ENCODE peak calls at places on chromosome 17, in ten cellular contexts. O is A549, S is right lobe of liver, M is dorsolateral prefrontal cortex, L is heart right ventricle, I is ascending aorta, E is PC-9, W is cardiac muscle cell, X is esophagus squamous epithelium, K is PC-3. F is an unnamed sample.

GRCh38 chr17:30380106-30380420 is 1.3 kb downstream of the CPD start:
- DNase-seq in O (no peak), S (no peak), M (no peak), L (no peak), I (no peak), E (no peak), W (no peak), X (no peak), K (peak), F (no peak)

GRCh38 chr17:58156839-58157803 is 8.9 kb downstream of the OR4D1 start:
- DNase-seq in O (peak), S (no peak), M (peak), L (no peak), I (no peak), E (no peak), W (peak), X (no peak), K (no peak), F (no peak)

GRCh38 chr17:79614248-79614647 is 3.4 kb upstream of the RBFOX3 start:
- DNase-seq in O (no peak), S (no peak), M (no peak), L (no peak), I (no peak), E (no peak), W (no peak), X (no peak), K (no peak), F (no peak)

GRCh38 chr17:79791354-79792123 is 5.3 kb downstream of the CBX8 start:
- DNase-seq in O (no peak), S (no peak), M (no peak), L (no peak), I (no peak), E (no peak), W (no peak), X (no peak), K (no peak), F (no peak)

GRCh38 chr17:79925242-79925957 is 86.2 kb upstream of the CBX4 start:
- DNase-seq in O (peak), S (peak), M (peak), L (peak), I (peak), E (peak), W (no peak), X (no peak), K (peak), F (no peak)

GRCh38 chr17:48439473-48439872 is 9.5 kb upstream of the SKAP1 start:
- DNase-seq in O (no peak), S (no peak), M (no peak), L (no peak), I (no peak), E (no peak), W (no peak), X (no peak), K (no peak), F (no peak)

GRCh38 chr17:58191259-58191896 is 1.1 kb upstream of the EPX start:
- DNase-seq in O (no peak), S (no peak), M (no peak), L (no peak), I (peak), E (no peak), W (no peak), X (no peak), K (no peak), F (no peak)

GRCh38 chr17:80130992-80131391 is 15.9 kb downstream of the EIF4A3 start:
- DNase-seq in O (no peak), S (no peak), M (no peak), L (no peak), I (no peak), E (no peak), W (no peak), X (no peak), K (no peak), F (no peak)

GRCh38 chr17:41624208-41625101 is at the start of gene KRT17:
- DNase-seq in O (no peak), S (no peak), M (peak), L (no peak), I (no peak), E (peak), W (no peak), X (no peak), K (peak), F (no peak)

GRCh38 chr17:9036336-9036735 is 15.0 kb downstream of the NTN1 start:
- DNase-seq in O (no peak), S (no peak), M (no peak), L (no peak), I (peak), E (peak), W (no peak), X (no peak), K (no peak), F (no peak)

GRCh38 chr17:81523139-81524062 is 4.8 kb upstream of the FSCN2 start:
- DNase-seq in O (no peak), S (peak), M (peak), L (no peak), I (peak), E (no peak), W (peak), X (no peak), K (peak), F (no peak)

GRCh38 chr17:75875182-75875939 is 3.0 kb downstream of the TRIM47 start:
- DNase-seq in O (no peak), S (no peak), M (peak), L (no peak), I (peak), E (no peak), W (no peak), X (no peak), K (no peak), F (no peak)

GRCh38 chr17:12041316-12041715 is 20.6 kb downstream of the MAP2K4 start:
- DNase-seq in O (peak), S (no peak), M (no peak), L (no peak), I (no peak), E (no peak), W (no peak), X (no peak), K (peak), F (no peak)

GRCh38 chr17:18248300-18248731 is 10.2 kb downstream of the FLII start:
- DNase-seq in O (peak), S (no peak), M (peak), L (peak), I (no peak), E (peak), W (peak), X (no peak), K (peak), F (no peak)

GRCh38 chr17:74987909-74988711 is 678 bp downstream of the CDR2L start:
- DNase-seq in O (no peak), S (peak), M (peak), L (peak), I (peak), E (peak), W (peak), X (no peak), K (peak), F (peak)

GRCh38 chr17:76612977-76613851 is 27.6 kb upstream of the ST6GALNAC2 start:
- DNase-seq in O (no peak), S (peak), M (no peak), L (no peak), I (peak), E (peak), W (peak), X (no peak), K (no peak), F (no peak)

GRCh38 chr17:17495448-17496188 is 577 bp downstream of the RASD1 start:
- DNase-seq in O (no peak), S (peak), M (no peak), L (no peak), I (no peak), E (no peak), W (peak), X (no peak), K (peak), F (no peak)

GRCh38 chr17:48162305-48162934 is 54.9 kb downstream of the SNX11 start:
- DNase-seq in O (peak), S (no peak), M (no peak), L (no peak), I (no peak), E (no peak), W (no peak), X (no peak), K (no peak), F (no peak)

GRCh38 chr17:61425682-61426481 is 26.2 kb downstream of the TBX2 start:
- DNase-seq in O (no peak), S (no peak), M (no peak), L (no peak), I (no peak), E (peak), W (no peak), X (no peak), K (peak), F (no peak)

GRCh38 chr17:67293251-67294203 is 48.5 kb upstream of the HELZ start:
- DNase-seq in O (peak), S (peak), M (peak), L (peak), I (peak), E (peak), W (peak), X (no peak), K (peak), F (no peak)

GRCh38 chr17:81057777-81058176 is 22.8 kb downstream of the BAIAP2 start:
- DNase-seq in O (no peak), S (no peak), M (no peak), L (no peak), I (no peak), E (no peak), W (no peak), X (no peak), K (no peak), F (no peak)

GRCh38 chr17:64418506-64419339 is 28.1 kb upstream of the PECAM1 start:
- DNase-seq in O (peak), S (no peak), M (no peak), L (no peak), I (peak), E (no peak), W (peak), X (no peak), K (peak), F (no peak)

GRCh38 chr17:15157051-15157450 is 108.1 kb downstream of the PMP22 start:
- DNase-seq in O (no peak), S (no peak), M (no peak), L (no peak), I (no peak), E (no peak), W (no peak), X (no peak), K (no peak), F (no peak)

GRCh38 chr17:35235289-35235688 is 7.6 kb upstream of the SLFN5 start:
- DNase-seq in O (no peak), S (no peak), M (no peak), L (no peak), I (no peak), E (no peak), W (no peak), X (no peak), K (no peak), F (no peak)

GRCh38 chr17:78868391-78868790 is 27.8 kb upstream of the USP36 start:
- DNase-seq in O (no peak), S (no peak), M (no peak), L (no peak), I (no peak), E (no peak), W (no peak), X (no peak), K (no peak), F (no peak)

GRCh38 chr17:79774561-79774975 is 3.4 kb upstream of the CBX2 start:
- DNase-seq in O (no peak), S (no peak), M (no peak), L (no peak), I (no peak), E (no peak), W (no peak), X (no peak), K (no peak), F (no peak)

GRCh38 chr17:81031571-81032550 is 3.1 kb upstream of the BAIAP2 start:
- DNase-seq in O (no peak), S (no peak), M (peak), L (no peak), I (no peak), E (no peak), W (no peak), X (no peak), K (no peak), F (no peak)

DNA sequence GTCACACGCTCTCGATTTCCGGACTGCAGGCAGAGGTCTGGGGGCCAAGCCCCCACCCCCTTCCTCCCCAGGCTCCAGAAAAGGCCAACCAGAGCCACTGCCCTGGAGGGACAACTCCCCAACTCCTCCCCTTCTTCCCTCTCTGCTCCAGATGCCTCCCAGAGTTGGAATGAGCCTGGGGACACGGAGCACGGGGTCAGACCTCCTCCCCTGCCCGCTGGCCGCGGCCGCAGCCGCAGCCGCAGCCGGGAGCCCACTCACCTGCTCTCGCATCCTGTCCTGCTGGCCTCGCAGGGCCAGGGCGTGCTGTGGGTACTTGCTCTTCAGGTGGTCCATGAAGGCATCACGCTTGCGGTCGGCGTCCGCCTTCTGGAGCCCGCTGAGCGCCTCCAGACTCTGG is 27.5 kb downstream of the SRCIN1 start:
- DNase-seq in O (no peak), S (no peak), M (no peak), L (no peak), I (no peak), E (no peak), W (no peak), X (no peak), K (no peak), F (no peak)
- TF ChIP-seq CTCF in O (no peak), S (no peak), M (no peak), L (no peak), I (no peak), E (no peak), W (no peak), X (no peak), K (no peak), F (no peak)

GRCh38 chr17:82751171-82751570 is 694 bp upstream of the TBCD start:
- DNase-seq in O (no peak), S (no peak), M (peak), L (no peak), I (no peak), E (no peak), W (no peak), X (no peak), K (no peak), F (no peak)
- H3K4me3 ChIP-seq in O (peak), S (peak), M (peak), L (peak), I (peak), E (peak), W (peak), X (peak), K (peak), F (peak)

DNA sequence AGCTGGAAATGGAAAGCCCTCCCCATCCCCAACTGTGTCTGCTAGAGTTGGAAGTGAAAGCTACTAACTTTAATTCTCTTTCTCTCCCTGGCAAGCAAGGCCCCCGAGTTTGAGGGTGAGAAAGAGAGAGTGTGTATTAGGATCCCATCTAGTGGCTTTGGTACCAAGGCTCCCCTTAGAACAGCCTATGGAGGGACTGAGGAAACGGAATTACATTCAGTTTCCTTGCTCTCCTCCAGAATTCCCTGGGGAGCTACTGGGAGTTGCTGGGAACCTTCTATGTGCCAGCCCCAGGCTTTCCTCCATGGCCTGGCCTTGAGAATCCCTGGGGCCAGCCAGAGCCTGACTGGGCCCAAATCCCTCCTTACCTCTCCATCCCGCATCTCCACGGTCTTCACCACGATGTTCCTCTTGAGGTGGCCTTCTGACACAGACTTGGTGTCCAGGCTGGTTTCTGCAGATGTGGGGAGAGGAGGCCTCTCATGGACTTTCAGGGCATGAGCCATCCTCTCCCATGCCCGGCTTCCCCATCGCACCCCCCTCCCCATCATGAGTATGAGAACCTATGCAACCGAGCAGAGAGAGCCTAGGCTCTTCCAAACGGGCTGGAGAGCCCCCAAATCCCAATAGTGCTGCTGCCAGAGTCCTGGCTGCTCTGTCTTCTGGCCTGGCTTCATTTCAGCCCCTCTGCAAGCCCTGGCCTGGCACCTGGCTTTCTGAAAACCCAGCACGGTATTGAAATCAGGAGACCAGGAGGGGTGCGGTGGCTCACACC is 7.4 kb downstream of the GFAP start:
- DNase-seq in O (no peak), S (no peak), M (peak), L (no peak), I (no peak), E (no peak), W (no peak), X (no peak), K (no peak), F (no peak)
- H3K27ac ChIP-seq in O (peak), S (no peak), M (no peak), L (no peak), I (no peak), E (no peak), W (no peak), X (no peak), K (no peak), F (no peak)

GRCh38 chr17:4594406-4595349 is 10.3 kb downstream of the SMTNL2 start:
- DNase-seq in O (no peak), S (peak), M (no peak), L (no peak), I (no peak), E (no peak), W (peak), X (no peak), K (no peak), F (no peak)
- TF ChIP-seq CTCF in O (no peak), S (no peak), M (peak), L (peak), I (peak), E (no peak), W (no peak), X (no peak), K (peak), F (no peak)

F was measured in thoracic aorta.